ENCODE peak calls at places on chromosomes 4 and X, in six cellular contexts. Q, M, Y, O, S and R are unnamed samples.
A peak's percentile ranks its signal among the peaks of the same experiment; 100 is the strongest.

GRCh38 chr4:6633091-6633906 is 7.2 kb upstream of the MRFAP1 start:
- DNase-seq in Y (peak; percentile 49), O (no peak), Q (no peak), M (peak; percentile 82), S (peak; percentile 47), R (no peak)

GRCh38 chr4:153713840-153714239 is 29.8 kb downstream of the TLR2 start:
- DNase-seq in Y (peak; percentile 1), S (no peak), Q (no peak), O (no peak), M (no peak), R (no peak)

GRCh38 chrX:623599-624323 is 6.8 kb upstream of the SHOX start:
- DNase-seq in M (no peak), Y (no peak), O (no peak), Q (peak; percentile 73), S (no peak), R (peak; percentile 35)

GRCh38 chrX:85419293-85419692 is 39.8 kb upstream of the POF1B start:
- DNase-seq in O (no peak), M (no peak), Y (no peak), Q (no peak), S (no peak), R (no peak)

GRCh38 chrX:48761674-48762471 is at the start of gene GLOD5:
- DNase-seq in O (no peak), S (peak; percentile 75), Y (no peak), M (peak; percentile 45), Q (peak; percentile 39), R (no peak)

GRCh38 chrX:2784026-2784425 is 32.2 kb downstream of the XG start:
- DNase-seq in Q (no peak), Y (no peak), S (no peak), M (no peak), O (no peak), R (no peak)

GRCh38 chr4:15598644-15599043 is 56.5 kb downstream of the FBXL5 start:
- DNase-seq in S (no peak), O (no peak), Y (peak; percentile 91), M (no peak), Q (no peak), R (no peak)

GRCh38 chr4:116733368-116733767 is 352.0 kb downstream of the TRAM1L1 start:
- DNase-seq in S (peak; percentile 77), Q (no peak), Y (no peak), M (no peak), O (no peak), R (no peak)

GRCh38 chr4:42478509-42478908 is 81.2 kb downstream of the SHISA3 start:
- DNase-seq in Y (no peak), M (no peak), Q (no peak), S (no peak), O (no peak), R (no peak)

GRCh38 chr4:107721436-107722090 is 1.5 kb upstream of the PAPSS1 start:
- DNase-seq in O (no peak), M (no peak), Q (no peak), Y (no peak), S (no peak), R (no peak)

GRCh38 chr4:107719927-107720722 is at the start of gene PAPSS1:
- DNase-seq in O (peak; percentile 81), S (peak; percentile 98), Q (peak; percentile 92), Y (peak; percentile 96), M (peak; percentile 93), R (peak; percentile 93)

GRCh38 chr4:107719211-107719926 is 665 bp downstream of the PAPSS1 start:
- DNase-seq in O (no peak), M (peak; percentile 77), Q (peak; percentile 20), S (peak; percentile 34), Y (peak; percentile 26), R (no peak)

GRCh38 chr4:107718351-107718965 is 1.6 kb downstream of the PAPSS1 start:
- DNase-seq in O (peak; percentile 50), M (no peak), Q (no peak), Y (no peak), S (no peak), R (no peak)
- TF ChIP-seq BHLHE40 in O (no peak), M (no peak), Q (no peak), Y (no peak), S (no peak), R (no peak)

DNA sequence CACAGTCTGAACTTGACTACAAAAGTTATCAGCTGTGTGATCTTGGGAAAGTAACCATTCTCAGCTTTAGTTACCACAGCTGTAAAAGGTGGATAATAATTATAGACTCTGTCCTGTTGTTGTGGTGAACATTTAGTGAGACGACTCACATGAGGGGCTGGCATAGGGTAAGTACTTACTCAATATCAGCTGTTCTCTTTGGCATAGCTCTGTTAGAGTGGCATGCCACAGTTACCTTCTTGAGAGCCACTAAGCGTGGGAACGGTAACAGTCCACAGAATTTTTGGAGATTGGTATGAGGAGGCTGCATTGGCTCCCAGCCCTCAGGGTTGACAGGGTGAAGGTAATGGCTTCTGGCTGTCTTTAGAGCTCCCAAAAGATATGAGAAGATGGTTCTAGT is 13.2 kb upstream of the HAND2 start:
- DNase-seq in M (no peak), S (no peak), O (no peak), Y (no peak), Q (no peak), R (no peak)
- TF ChIP-seq BHLHE40 in M (no peak), S (no peak), O (no peak), Y (no peak), Q (no peak), R (no peak)

DNA sequence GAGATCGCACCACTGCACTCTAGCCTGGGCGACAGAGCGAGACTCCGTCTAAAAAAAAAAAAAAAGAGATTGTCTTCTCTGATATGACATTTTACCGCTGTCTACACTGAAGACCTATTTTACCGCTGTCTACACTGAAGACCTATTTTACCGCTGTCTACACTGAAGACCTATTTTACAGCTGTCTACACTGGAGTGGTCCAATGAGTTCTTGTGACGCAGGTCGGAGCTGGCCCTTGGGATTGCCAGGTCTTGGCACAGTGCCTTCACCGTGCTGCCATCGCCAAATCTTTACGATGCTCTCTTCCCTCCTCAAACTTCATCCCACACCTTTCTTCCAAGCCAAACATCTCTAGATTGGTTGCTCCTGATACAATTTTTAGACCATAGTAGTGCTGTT is 183.1 kb upstream of the FAT1 start:
- DNase-seq in S (no peak), M (no peak), Q (no peak), O (no peak), Y (no peak), R (no peak)
- TF ChIP-seq BHLHE40 in S (no peak), M (no peak), Q (no peak), O (no peak), Y (no peak), R (no peak)

DNA sequence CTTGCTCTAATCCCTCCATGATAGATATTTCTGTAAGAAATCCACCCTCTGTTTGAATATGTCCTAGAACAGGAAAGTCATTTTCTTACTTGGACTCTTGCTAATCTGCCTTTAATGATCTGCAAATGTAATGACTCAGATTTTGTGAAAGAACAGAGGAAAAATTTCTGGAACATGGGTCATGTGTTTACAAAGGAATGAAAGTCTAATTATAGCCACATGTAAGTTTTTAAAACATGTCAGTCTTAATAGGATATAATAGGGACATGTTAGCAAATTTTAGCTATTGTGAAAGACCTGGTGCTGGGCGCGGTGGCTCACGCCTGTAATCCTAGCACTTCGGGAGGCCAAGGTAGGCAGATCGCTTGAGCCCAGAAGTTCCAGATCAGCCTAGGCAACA is 47.6 kb downstream of the GRK4 start:
- DNase-seq in S (no peak), Q (no peak), Y (peak; percentile 78), O (no peak), M (no peak), R (no peak)
- TF ChIP-seq BHLHE40 in S (no peak), Q (no peak), Y (no peak), O (no peak), M (no peak), R (no peak)

GRCh38 chrX:95383778-95384177 is 1300.9 kb upstream of the DIAPH2 start:
- DNase-seq in M (no peak), Q (no peak), Y (no peak), S (no peak), O (no peak), R (no peak)
- TF ChIP-seq BHLHE40 in M (no peak), Q (no peak), Y (no peak), S (no peak), O (no peak), R (no peak)

GRCh38 chr4:1493540-1494287 is 87.5 kb upstream of the NKX1-1 start:
- DNase-seq in O (no peak), Q (no peak), M (no peak), S (no peak), Y (no peak), R (no peak)

GRCh38 chr4:1496116-1496642 is 89.9 kb upstream of the NKX1-1 start:
- DNase-seq in Q (no peak), Y (no peak), S (no peak), O (no peak), M (no peak), R (no peak)

GRCh38 chr4:1495416-1496115 is 89.3 kb upstream of the NKX1-1 start:
- DNase-seq in S (no peak), O (no peak), M (no peak), Q (no peak), Y (no peak), R (no peak)

GRCh38 chr4:1492636-1493539 is 86.6 kb upstream of the NKX1-1 start:
- DNase-seq in Y (no peak), M (no peak), S (no peak), Q (no peak), O (no peak), R (no peak)

DNA sequence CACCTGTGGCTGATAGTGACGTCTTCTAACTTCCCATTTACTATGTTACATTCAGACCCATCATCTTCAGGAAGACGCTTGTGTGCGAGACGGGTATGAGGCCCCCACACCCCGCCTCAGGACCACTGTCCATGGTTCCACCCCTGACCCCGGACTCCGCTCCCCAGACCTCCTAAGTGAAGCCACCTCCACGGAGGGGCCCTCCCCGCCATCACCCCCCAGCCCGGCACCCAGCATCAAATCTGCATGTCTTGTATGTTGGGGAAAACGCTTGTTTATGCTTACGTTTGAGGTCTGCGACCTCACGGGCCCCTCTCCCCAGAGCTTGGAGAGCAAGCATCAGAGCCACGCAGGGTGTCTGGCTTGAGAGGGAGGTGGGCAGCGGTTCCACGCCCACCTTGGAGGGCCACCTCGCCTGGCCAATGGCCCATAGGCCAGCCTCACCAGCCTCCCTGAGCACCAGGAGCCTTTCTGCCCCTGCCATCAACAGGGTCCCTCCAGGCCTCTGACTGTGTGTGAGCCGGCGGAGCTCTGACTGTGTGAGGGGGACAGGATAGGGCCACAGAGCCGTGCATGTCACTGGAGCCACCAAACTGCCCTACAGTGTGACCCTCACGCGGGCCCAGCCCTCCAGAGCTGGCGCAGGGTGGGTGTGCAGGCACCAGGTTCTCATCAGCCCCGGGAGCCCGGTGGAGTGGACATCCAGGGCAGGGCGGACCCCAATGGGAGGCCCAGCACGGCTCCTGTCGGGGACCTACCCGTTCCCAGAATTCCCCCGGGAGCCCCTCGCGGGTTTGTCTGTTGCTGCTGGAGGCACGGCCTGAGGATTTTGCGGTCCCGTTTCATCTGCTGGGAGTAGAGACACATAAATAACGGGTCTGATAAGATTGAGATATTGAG is 88.4 kb upstream of the NKX1-1 start:
- DNase-seq in S (no peak), M (no peak), Q (no peak), O (no peak), Y (no peak), R (no peak)
- TF ChIP-seq BHLHE40 in S (no peak), M (no peak), Q (no peak), O (no peak), Y (no peak), R (no peak)

GRCh38 chr4:181254771-181255170 is 988.4 kb upstream of the TENM3 start:
- DNase-seq in S (no peak), M (no peak), Q (no peak), O (no peak), Y (no peak), R (no peak)
- TF ChIP-seq BHLHE40 in S (no peak), M (no peak), Q (no peak), O (no peak), Y (no peak), R (no peak)